ENCODE peak calls at places on chromosome 17, in five cellular contexts. C is T-helper 9 cell; H is stimulated activated CD4-positive, alpha-beta T cell treated with anti-CD3 and anti-CD28 coated beads, TNF-alpha, amount 100 ng/mL, for 24 hours; E is activated naive CD8-positive, alpha-beta T cell treated with anti-CD3 and anti-CD28 coated beads for 36 hours; Z is RWPE2. U is an unnamed sample.

GRCh38 chr17:67912656-67913055 is 83.6 kb downstream of the C17orf58 start:
- DNase-seq in C (no peak), H (no peak), E (no peak), Z (no peak), U (no peak)

GRCh38 chr17:56131431-56131830 is 21.8 kb upstream of the ANKFN1 start:
- DNase-seq in C (no peak), H (no peak), E (no peak), Z (no peak), U (no peak)

GRCh38 chr17:17886253-17886652 is 49.5 kb upstream of the SREBF1 start:
- DNase-seq in C (no peak), H (no peak), E (no peak), Z (no peak), U (peak; percentile 20)

GRCh38 chr17:45784583-45785372 is 658 bp downstream of the CRHR1 start:
- DNase-seq in C (peak; percentile 21), H (no peak), E (peak; percentile 46), Z (no peak), U (peak; percentile 12)

GRCh38 chr17:33674685-33675084 is 381.6 kb upstream of the ASIC2 start:
- DNase-seq in C (peak; percentile 4), H (peak; percentile 3), E (peak; percentile 33), Z (no peak), U (no peak)

GRCh38 chr17:27466376-27466747 is 10.1 kb downstream of the KSR1 start:
- DNase-seq in C (no peak), H (no peak), E (peak; percentile 23), Z (no peak), U (no peak)

GRCh38 chr17:43416998-43417891 is 18.5 kb downstream of the ARL4D start:
- DNase-seq in C (no peak), H (no peak), E (no peak), Z (peak; percentile 72), U (no peak)

GRCh38 chr17:6084226-6085161 is 14.3 kb downstream of the WSCD1 start:
- DNase-seq in C (no peak), H (no peak), E (no peak), Z (no peak), U (no peak)

GRCh38 chr17:42980766-42981397 is 517 bp downstream of the RUNDC1 start:
- DNase-seq in C (peak; percentile 37), H (peak; percentile 46), E (peak; percentile 77), Z (peak; percentile 69), U (peak; percentile 27)

GRCh38 chr17:42276359-42276608 is at the start of gene STAT5B:
- DNase-seq in C (peak; percentile 48), H (no peak), E (peak; percentile 81), Z (no peak), U (peak; percentile 9)

GRCh38 chr17:19904924-19905323 is 37.2 kb upstream of the ULK2 start:
- DNase-seq in C (no peak), H (no peak), E (no peak), Z (no peak), U (no peak)

GRCh38 chr17:17641621-17642409 is 39.4 kb upstream of the RAI1 start:
- DNase-seq in C (peak; percentile 80), H (peak; percentile 60), E (peak; percentile 71), Z (no peak), U (peak; percentile 94)

GRCh38 chr17:67365762-67366192 is 600 bp downstream of the PSMD12 start:
- DNase-seq in C (no peak), H (no peak), E (peak; percentile 26), Z (no peak), U (no peak)

GRCh38 chr17:18963126-18964017 is 11.4 kb downstream of the SLC5A10 start:
- DNase-seq in C (no peak), H (no peak), E (no peak), Z (peak; percentile 56), U (no peak)

GRCh38 chr17:45096141-45096540 is 35.0 kb downstream of the NMT1 start:
- DNase-seq in C (no peak), H (no peak), E (no peak), Z (no peak), U (no peak)

GRCh38 chr17:27577124-27577761 is 53.7 kb upstream of the LGALS9 start:
- DNase-seq in C (no peak), H (no peak), E (no peak), Z (no peak), U (no peak)

GRCh38 chr17:51890710-51891109 is 267.8 kb downstream of the CA10 start:
- DNase-seq in C (no peak), H (no peak), E (no peak), Z (no peak), U (no peak)

GRCh38 chr17:45130640-45131293 is 1.5 kb downstream of the PLCD3 start:
- DNase-seq in C (no peak), H (no peak), E (no peak), Z (no peak), U (no peak)

GRCh38 chr17:21039839-21040575 is 2.8 kb downstream of the USP22 start:
- DNase-seq in C (no peak), H (no peak), E (peak; percentile 46), Z (no peak), U (peak; percentile 29)

GRCh38 chr17:43816336-43817320 is 16.3 kb downstream of the MPP3 start:
- DNase-seq in C (no peak), H (no peak), E (no peak), Z (no peak), U (no peak)